ENCODE peak calls at places on chromosomes 5 and 9, in four cellular contexts. P, X, T and W are unnamed samples.
A peak's percentile ranks its signal among the peaks of the same experiment; 100 is the strongest.

GRCh38 chr5:138942861-138943260 is 67.7 kb upstream of the LRRTM2 start:
- DNase-seq in X (no peak), P (no peak), T (no peak), W (no peak)

GRCh38 chr5:63233906-63234305 is 655.3 kb downstream of the LRRC70 start:
- DNase-seq in X (no peak), T (no peak), P (no peak), W (no peak)

GRCh38 chr9:106307670-106308069 is 555.3 kb upstream of the ZNF462 start:
- DNase-seq in X (no peak), T (no peak), P (no peak), W (no peak)

GRCh38 chr9:99430301-99430700 is 208.2 kb downstream of the SEC61B start:
- DNase-seq in T (no peak), P (no peak), X (no peak), W (no peak)

GRCh38 chr5:6823996-6824395 is 110.8 kb downstream of the TENT4A start:
- DNase-seq in P (no peak), X (no peak), T (no peak), W (peak; percentile 54)

GRCh38 chr5:4553130-4553529 is 587.0 kb upstream of the ADAMTS16 start:
- DNase-seq in X (no peak), T (no peak), P (no peak), W (no peak)

GRCh38 chr5:56155085-56155484 is 78.0 kb downstream of the ANKRD55 start:
- DNase-seq in T (no peak), P (no peak), X (no peak), W (no peak)

GRCh38 chr9:124617477-124618141 is 110.4 kb upstream of the NR5A1 start:
- DNase-seq in T (peak; percentile 80), P (peak; percentile 55), X (peak; percentile 90), W (peak; percentile 92)

GRCh38 chr5:138179277-138179857 is 455 bp downstream of the KIF20A start:
- DNase-seq in X (no peak), P (no peak), T (no peak), W (no peak)

GRCh38 chr9:127463891-127464290 is 12.6 kb downstream of the LRSAM1 start:
- DNase-seq in X (no peak), T (no peak), P (no peak), W (no peak)

GRCh38 chr5:2155556-2155955 is 272.8 kb upstream of the IRX4 start:
- DNase-seq in T (no peak), P (no peak), X (no peak), W (no peak)

GRCh38 chr5:81393783-81394718 is at the start of gene ACOT12:
- DNase-seq in T (no peak), P (no peak), X (peak; percentile 3), W (no peak)

GRCh38 chr9:114792396-114792795 is 13.4 kb downstream of the TNFSF15 start:
- DNase-seq in X (no peak), P (no peak), T (no peak), W (no peak)

GRCh38 chr5:35939639-35940038 is 1.2 kb upstream of the CAPSL start:
- DNase-seq in P (no peak), T (no peak), X (no peak), W (no peak)